ENCODE peak calls at places on chromosome 1, in six cellular contexts. One of them, this sample, is unnamed.
A peak's percentile ranks its signal among the peaks of the same experiment; 100 is the strongest.

GRCh38 chr1:212315907-212316306 is 30.7 kb downstream of the PPP2R5A start:
- DNase-seq in transverse colon: peak; percentile 24
- DNase-seq in IMR-90: no peak
- DNase-seq in WERI-Rb-1: peak; percentile 39
- DNase-seq in esophagus squamous epithelium: no peak
- DNase-seq in foreskin fibroblast: peak; percentile 14
- DNase-seq in this sample: peak; percentile 45

GRCh38 chr1:208158640-208159541 is 85.3 kb downstream of the PLXNA2 start:
- DNase-seq in WERI-Rb-1: no peak
- DNase-seq in transverse colon: peak; percentile 72
- DNase-seq in IMR-90: no peak
- DNase-seq in esophagus squamous epithelium: no peak
- DNase-seq in foreskin fibroblast: no peak
- DNase-seq in this sample: no peak

GRCh38 chr1:180234369-180235076 is 4.5 kb downstream of the LHX4 start:
- DNase-seq in WERI-Rb-1: no peak
- DNase-seq in transverse colon: peak; percentile 59
- DNase-seq in foreskin fibroblast: no peak
- DNase-seq in esophagus squamous epithelium: no peak
- DNase-seq in IMR-90: no peak
- DNase-seq in this sample: no peak

GRCh38 chr1:184160236-184160635 is 108.7 kb downstream of the TSEN15 start:
- DNase-seq in IMR-90: peak; percentile 90
- DNase-seq in transverse colon: no peak
- DNase-seq in foreskin fibroblast: peak; percentile 77
- DNase-seq in WERI-Rb-1: no peak
- DNase-seq in esophagus squamous epithelium: no peak
- DNase-seq in this sample: peak; percentile 61

GRCh38 chr1:23865543-23865930 is 2.6 kb downstream of the FUCA1 start:
- DNase-seq in foreskin fibroblast: peak; percentile 15
- DNase-seq in IMR-90: peak; percentile 18
- DNase-seq in transverse colon: peak; percentile 37
- DNase-seq in WERI-Rb-1: no peak
- DNase-seq in esophagus squamous epithelium: no peak
- DNase-seq in this sample: peak; percentile 88

GRCh38 chr1:150364231-150365003 is 470 bp downstream of the RPRD2 start:
- DNase-seq in IMR-90: peak; percentile 66
- DNase-seq in transverse colon: peak; percentile 82
- DNase-seq in foreskin fibroblast: peak; percentile 75
- DNase-seq in WERI-Rb-1: peak; percentile 96
- DNase-seq in esophagus squamous epithelium: no peak
- DNase-seq in this sample: peak; percentile 89

GRCh38 chr1:65363484-65363883 is 54.1 kb downstream of the DNAJC6 start:
- DNase-seq in transverse colon: no peak
- DNase-seq in foreskin fibroblast: no peak
- DNase-seq in esophagus squamous epithelium: no peak
- DNase-seq in IMR-90: no peak
- DNase-seq in WERI-Rb-1: no peak
- DNase-seq in this sample: no peak

GRCh38 chr1:230140221-230141001 is 73.4 kb downstream of the GALNT2 start:
- DNase-seq in IMR-90: peak; percentile 90
- DNase-seq in esophagus squamous epithelium: no peak
- DNase-seq in foreskin fibroblast: no peak
- DNase-seq in WERI-Rb-1: no peak
- DNase-seq in transverse colon: peak; percentile 67
- DNase-seq in this sample: no peak

GRCh38 chr1:32101233-32101681 is 6.6 kb upstream of the KPNA6 start:
- DNase-seq in WERI-Rb-1: no peak
- DNase-seq in foreskin fibroblast: peak; percentile 50
- DNase-seq in transverse colon: no peak
- DNase-seq in IMR-90: peak; percentile 75
- DNase-seq in esophagus squamous epithelium: no peak
- DNase-seq in this sample: no peak

GRCh38 chr1:154567386-154568164 is at the start of gene CHRNB2:
- DNase-seq in WERI-Rb-1: peak; percentile 98
- DNase-seq in transverse colon: peak; percentile 72
- DNase-seq in IMR-90: no peak
- DNase-seq in esophagus squamous epithelium: no peak
- DNase-seq in foreskin fibroblast: no peak
- DNase-seq in this sample: peak; percentile 67

GRCh38 chr1:65881070-65881594 is 88.4 kb downstream of the PDE4B start:
- DNase-seq in WERI-Rb-1: no peak
- DNase-seq in foreskin fibroblast: no peak
- DNase-seq in transverse colon: no peak
- DNase-seq in IMR-90: peak; percentile 69
- DNase-seq in esophagus squamous epithelium: no peak
- DNase-seq in this sample: no peak

GRCh38 chr1:35264861-35265260 is 3.6 kb upstream of the ZMYM4 start:
- DNase-seq in IMR-90: peak; percentile 35
- DNase-seq in WERI-Rb-1: no peak
- DNase-seq in foreskin fibroblast: peak; percentile 46
- DNase-seq in transverse colon: peak; percentile 21
- DNase-seq in esophagus squamous epithelium: no peak
- DNase-seq in this sample: peak; percentile 50

GRCh38 chr1:172359531-172359991 is 60.9 kb upstream of the C1orf105 start:
- DNase-seq in foreskin fibroblast: peak; percentile 40
- DNase-seq in WERI-Rb-1: no peak
- DNase-seq in transverse colon: no peak
- DNase-seq in esophagus squamous epithelium: no peak
- DNase-seq in IMR-90: peak; percentile 54
- DNase-seq in this sample: peak; percentile 34

GRCh38 chr1:186927884-186928283 is 99.1 kb downstream of the PLA2G4A start:
- DNase-seq in esophagus squamous epithelium: no peak
- DNase-seq in IMR-90: no peak
- DNase-seq in WERI-Rb-1: no peak
- DNase-seq in foreskin fibroblast: no peak
- DNase-seq in transverse colon: no peak
- DNase-seq in this sample: peak; percentile 56

GRCh38 chr1:232726048-232726779 is 79.0 kb upstream of the MAP10 start:
- DNase-seq in WERI-Rb-1: no peak
- DNase-seq in transverse colon: no peak
- DNase-seq in esophagus squamous epithelium: no peak
- DNase-seq in foreskin fibroblast: no peak
- DNase-seq in IMR-90: peak; percentile 31
- DNase-seq in this sample: no peak

GRCh38 chr1:151371340-151371739 is 1.2 kb downstream of the SELENBP1 start:
- DNase-seq in WERI-Rb-1: no peak
- DNase-seq in esophagus squamous epithelium: no peak
- DNase-seq in foreskin fibroblast: no peak
- DNase-seq in transverse colon: peak; percentile 69
- DNase-seq in IMR-90: peak; percentile 26
- DNase-seq in this sample: peak; percentile 21

GRCh38 chr1:40185951-40186864 is 25.0 kb downstream of the RLF start:
- DNase-seq in IMR-90: peak; percentile 62
- DNase-seq in transverse colon: peak; percentile 10
- DNase-seq in WERI-Rb-1: no peak
- DNase-seq in esophagus squamous epithelium: no peak
- DNase-seq in foreskin fibroblast: peak; percentile 24
- DNase-seq in this sample: peak; percentile 70

GRCh38 chr1:218664385-218665170 is 319.4 kb downstream of the TGFB2 start:
- DNase-seq in IMR-90: peak; percentile 66
- DNase-seq in esophagus squamous epithelium: no peak
- DNase-seq in transverse colon: no peak
- DNase-seq in WERI-Rb-1: no peak
- DNase-seq in foreskin fibroblast: no peak
- DNase-seq in this sample: peak; percentile 65
- H3K4me3 ChIP-seq in IMR-90: no peak overlapping the region
- H3K4me3 ChIP-seq in esophagus squamous epithelium: peak overlapping the region; percentile 16
- H3K4me3 ChIP-seq in transverse colon: no peak overlapping the region
- H3K4me3 ChIP-seq in WERI-Rb-1: no peak overlapping the region
- H3K4me3 ChIP-seq in foreskin fibroblast: no peak overlapping the region
- H3K4me3 ChIP-seq in this sample: no peak overlapping the region

DNA sequence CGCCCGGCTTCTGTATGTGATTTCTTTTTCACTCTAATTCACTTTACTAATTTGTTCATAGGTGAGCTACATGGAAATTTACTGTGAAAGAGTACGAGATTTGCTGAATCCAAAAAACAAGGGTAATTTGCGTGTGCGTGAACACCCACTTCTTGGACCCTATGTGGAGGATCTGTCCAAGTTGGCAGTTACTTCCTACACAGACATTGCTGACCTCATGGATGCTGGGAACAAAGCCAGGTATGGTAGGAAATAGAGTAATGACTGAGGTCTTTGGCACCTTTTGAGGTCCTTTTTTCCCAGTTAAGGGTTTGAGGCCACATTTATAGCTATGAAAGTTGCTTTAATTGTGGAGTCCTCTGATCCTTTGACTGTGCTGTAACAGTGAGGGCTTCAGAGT is 56.9 kb downstream of the KIF1B start:
- DNase-seq in WERI-Rb-1: no peak
- DNase-seq in transverse colon: no peak
- DNase-seq in foreskin fibroblast: no peak
- DNase-seq in IMR-90: peak; percentile 38
- DNase-seq in esophagus squamous epithelium: no peak
- DNase-seq in this sample: no peak
- TF ChIP-seq CTCF in WERI-Rb-1: no peak
- TF ChIP-seq CTCF in transverse colon: no peak
- TF ChIP-seq CTCF in foreskin fibroblast: no peak
- TF ChIP-seq CTCF in IMR-90: no peak
- TF ChIP-seq CTCF in esophagus squamous epithelium: no peak
- TF ChIP-seq CTCF in this sample: no peak

GRCh38 chr1:46615088-46615487 is 1.5 kb downstream of the MOB3C start:
- DNase-seq in WERI-Rb-1: no peak
- DNase-seq in esophagus squamous epithelium: no peak
- DNase-seq in foreskin fibroblast: no peak
- DNase-seq in transverse colon: no peak
- DNase-seq in IMR-90: no peak
- DNase-seq in this sample: peak; percentile 25
- H3K4me3 ChIP-seq in WERI-Rb-1: no peak overlapping the region
- H3K4me3 ChIP-seq in esophagus squamous epithelium: peak overlapping the region; percentile 84
- H3K4me3 ChIP-seq in foreskin fibroblast: peak overlapping the region; percentile 83
- H3K4me3 ChIP-seq in transverse colon: peak overlapping the region; percentile 77
- H3K4me3 ChIP-seq in IMR-90: no peak overlapping the region
- H3K4me3 ChIP-seq in this sample: no peak overlapping the region

GRCh38 chr1:92739669-92740524 is 45.0 kb downstream of the EVI5 start:
- DNase-seq in transverse colon: no peak
- DNase-seq in IMR-90: no peak
- DNase-seq in foreskin fibroblast: no peak
- DNase-seq in esophagus squamous epithelium: no peak
- DNase-seq in WERI-Rb-1: no peak
- DNase-seq in this sample: no peak

DNA sequence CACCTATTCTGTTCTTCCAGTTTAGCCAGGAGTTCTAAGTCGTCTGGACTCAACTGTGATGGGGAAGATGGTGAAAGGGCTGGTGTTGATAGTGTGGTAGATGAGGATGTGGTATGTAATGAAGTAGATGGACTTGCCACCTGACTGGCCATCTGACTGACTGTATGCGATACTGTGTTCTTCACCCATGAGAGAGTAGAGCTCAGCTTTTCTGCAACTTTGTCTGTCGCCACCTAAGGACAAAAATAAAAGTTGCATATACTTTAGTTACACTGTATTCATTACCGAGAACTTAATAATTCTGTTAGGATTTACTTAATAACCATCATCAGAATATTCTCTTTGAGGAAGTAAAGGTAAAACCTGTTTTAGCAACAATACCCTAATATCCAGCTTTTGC is 48.5 kb downstream of the EVI5 start:
- DNase-seq in IMR-90: peak; percentile 15
- DNase-seq in WERI-Rb-1: peak; percentile 12
- DNase-seq in foreskin fibroblast: no peak
- DNase-seq in esophagus squamous epithelium: no peak
- DNase-seq in transverse colon: no peak
- DNase-seq in this sample: peak; percentile 13
- TF ChIP-seq CTCF in IMR-90: peak; percentile 23
- TF ChIP-seq CTCF in WERI-Rb-1: peak; percentile 41
- TF ChIP-seq CTCF in foreskin fibroblast: peak; percentile 10
- TF ChIP-seq CTCF in esophagus squamous epithelium: no peak
- TF ChIP-seq CTCF in transverse colon: no peak
- TF ChIP-seq CTCF in this sample: peak; percentile 32

DNA sequence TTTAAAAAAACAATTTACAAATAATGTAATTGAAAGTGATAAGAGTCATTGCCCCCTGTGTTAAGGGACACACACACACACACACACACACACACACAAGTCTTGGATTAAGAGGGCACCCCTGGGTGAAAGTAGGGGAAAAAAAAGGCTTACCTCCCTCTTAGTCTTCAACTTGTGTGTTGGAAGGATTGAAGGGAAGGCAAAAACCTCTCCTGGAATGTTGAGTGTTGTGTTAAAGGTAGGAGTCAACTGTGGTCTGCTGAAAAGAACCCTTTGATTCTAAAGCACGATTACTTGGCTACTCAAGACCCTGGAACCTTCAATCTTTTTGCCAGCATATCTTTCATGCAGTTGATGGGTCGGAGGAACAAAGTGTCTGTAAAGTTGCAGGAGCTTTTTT is 6.4 kb downstream of the PBX1 start:
- DNase-seq in transverse colon: no peak
- DNase-seq in esophagus squamous epithelium: no peak
- DNase-seq in foreskin fibroblast: no peak
- DNase-seq in WERI-Rb-1: no peak
- DNase-seq in IMR-90: no peak
- DNase-seq in this sample: no peak
- H3K4me3 ChIP-seq in transverse colon: peak overlapping the region; percentile 86
- H3K4me3 ChIP-seq in esophagus squamous epithelium: peak overlapping the region; percentile 76
- H3K4me3 ChIP-seq in foreskin fibroblast: peak overlapping the region; percentile 94
- H3K4me3 ChIP-seq in WERI-Rb-1: no peak overlapping the region
- H3K4me3 ChIP-seq in IMR-90: peak overlapping the region; percentile 18
- H3K4me3 ChIP-seq in this sample: no peak overlapping the region

This sample was measured in epithelial cell of esophagus.